ENCODE peak calls at places on chromosomes 13 and 19, in six cellular contexts. U, P, D, W, H and I are unnamed samples.
A peak's percentile ranks its signal among the peaks of the same experiment; 100 is the strongest.

GRCh38 chr13:30371649-30372265 is 50.5 kb upstream of the UBE2L5 start:
- DNase-seq in U (no peak), P (no peak), D (peak; percentile 89), W (no peak), H (peak; percentile 86), I (peak; percentile 38)

GRCh38 chr19:41431426-41432386 is 4.5 kb upstream of the B3GNT8 start:
- DNase-seq in U (no peak), P (no peak), D (no peak), W (no peak), H (peak; percentile 49), I (no peak)

GRCh38 chr13:19957320-19958118 is 1.0 kb upstream of the ZMYM2 start:
- DNase-seq in U (peak; percentile 86), P (no peak), D (peak; percentile 84), W (peak; percentile 71), H (peak; percentile 85), I (peak; percentile 72)

GRCh38 chr13:49627831-49628652 is at the start of gene ARL11:
- DNase-seq in U (no peak), P (no peak), D (peak; percentile 72), W (peak; percentile 82), H (no peak), I (peak; percentile 13)

GRCh38 chr19:10085641-10086031 is 481 bp upstream of the SHFL start:
- DNase-seq in U (no peak), P (no peak), D (no peak), W (no peak), H (no peak), I (no peak)

GRCh38 chr13:39185326-39185725 is 147.1 kb downstream of the NHLRC3 start:
- DNase-seq in U (no peak), P (no peak), D (no peak), W (no peak), H (peak; percentile 20), I (no peak)

GRCh38 chr19:41811036-41811435 is 14.6 kb downstream of the CEACAM3 start:
- DNase-seq in U (no peak), P (no peak), D (no peak), W (no peak), H (no peak), I (no peak)

GRCh38 chr19:52535831-52536800 is 8.6 kb downstream of the ZNF808 start:
- DNase-seq in U (peak; percentile 84), P (peak; percentile 24), D (peak; percentile 92), W (peak; percentile 76), H (peak; percentile 94), I (peak; percentile 88)

GRCh38 chr13:109331898-109332297 is 454.5 kb downstream of the IRS2 start:
- DNase-seq in U (no peak), P (peak; percentile 67), D (no peak), W (peak; percentile 12), H (peak; percentile 60), I (no peak)

GRCh38 chr19:18849838-18850400 is 18.2 kb downstream of the UPF1 start:
- DNase-seq in U (no peak), P (no peak), D (no peak), W (no peak), H (no peak), I (no peak)